ENCODE peak calls at places on chromosomes 1 and 21, in nine cellular contexts. X is Calu3, J is RWPE1, G is GM23338, F is foreskin fibroblast, O is AG10803, H is cardiac fibroblast, K is brain microvascular endothelial cell, T is GM12865. W is an unnamed sample.

GRCh38 chr1:37156646-37157045 is 122.3 kb upstream of the GRIK3 start:
- DNase-seq in X (no peak), J (no peak), G (no peak), F (no peak), O (no peak), H (no peak), K (no peak), T (no peak), W (no peak)

GRCh38 chr1:5992814-5993552 is 758 bp upstream of the NPHP4 start:
- DNase-seq in X (no peak), J (peak; percentile 46), G (peak; percentile 57), F (peak; percentile 38), O (no peak), H (no peak), K (no peak), T (peak; percentile 32), W (no peak)

GRCh38 chr1:9628541-9629444 is 22.7 kb upstream of the PIK3CD start:
- DNase-seq in X (no peak), J (no peak), G (no peak), F (no peak), O (no peak), H (no peak), K (no peak), T (peak; percentile 89), W (no peak)

GRCh38 chr21:36065497-36066036 is 4.3 kb upstream of the CBR1 start:
- DNase-seq in X (no peak), J (peak; percentile 46), G (no peak), F (peak; percentile 79), O (peak; percentile 60), H (peak; percentile 84), K (peak; percentile 36), T (peak; percentile 12), W (peak; percentile 57)

GRCh38 chr1:53548031-53548491 is 88.9 kb downstream of the DMRTB1 start:
- DNase-seq in X (no peak), J (no peak), G (no peak), F (no peak), O (no peak), H (no peak), K (no peak), T (no peak), W (no peak)

GRCh38 chr1:156001021-156001681 is 19.6 kb downstream of the SSR2 start:
- DNase-seq in X (no peak), J (no peak), G (no peak), F (no peak), O (no peak), H (no peak), K (no peak), T (no peak), W (no peak)

GRCh38 chr1:113946668-113947387 is 17.7 kb downstream of the HIPK1 start:
- DNase-seq in X (no peak), J (no peak), G (no peak), F (no peak), O (no peak), H (no peak), K (peak; percentile 4), T (no peak), W (no peak)

GRCh38 chr21:14120091-14120734 is 90.5 kb downstream of the LIPI start:
- DNase-seq in X (no peak), J (peak; percentile 6), G (peak; percentile 82), F (no peak), O (peak; percentile 12), H (peak; percentile 37), K (no peak), T (peak; percentile 75), W (peak; percentile 68)

GRCh38 chr1:175152006-175152652 is 40.4 kb downstream of the KIAA0040 start:
- DNase-seq in X (peak; percentile 80), J (peak; percentile 64), G (peak; percentile 92), F (peak; percentile 66), O (peak; percentile 33), H (peak; percentile 49), K (peak; percentile 22), T (peak; percentile 73), W (peak; percentile 60)

GRCh38 chr1:159798893-159799292 is 3.3 kb upstream of the FCRL6 start:
- DNase-seq in X (peak; percentile 71), J (peak; percentile 69), G (peak; percentile 95), F (peak; percentile 88), O (peak; percentile 87), H (peak; percentile 91), K (peak; percentile 71), T (peak; percentile 67), W (peak; percentile 78)

GRCh38 chr1:238619652-238620051 is 728.9 kb upstream of the ZP4 start:
- DNase-seq in X (no peak), J (no peak), G (no peak), F (no peak), O (no peak), H (peak; percentile 14), K (no peak), T (no peak), W (no peak)

GRCh38 chr1:110375490-110375889 is 15.3 kb downstream of the SLC16A4 start:
- DNase-seq in X (no peak), J (no peak), G (no peak), F (peak; percentile 61), O (peak; percentile 24), H (peak; percentile 48), K (no peak), T (no peak), W (no peak)

GRCh38 chr1:81391100-81391828 is 409.5 kb upstream of the ADGRL2 start:
- DNase-seq in X (no peak), J (no peak), G (no peak), F (peak; percentile 23), O (no peak), H (no peak), K (no peak), T (no peak), W (no peak)

GRCh38 chr21:45350206-45350854 is 54.6 kb upstream of the COL18A1 start:
- DNase-seq in X (no peak), J (no peak), G (no peak), F (no peak), O (no peak), H (no peak), K (no peak), T (no peak), W (no peak)

GRCh38 chr1:13451399-13451965 is 41.2 kb downstream of the PRAMEF20 start:
- DNase-seq in X (no peak), J (peak; percentile 12), G (no peak), F (no peak), O (no peak), H (no peak), K (no peak), T (no peak), W (no peak)

GRCh38 chr1:30532621-30533020 is 190.8 kb downstream of the MATN1 start:
- DNase-seq in X (no peak), J (no peak), G (no peak), F (no peak), O (no peak), H (no peak), K (no peak), T (no peak), W (no peak)

GRCh38 chr1:56798053-56798471 is 21.1 kb downstream of the FYB2 start:
- DNase-seq in X (no peak), J (peak; percentile 16), G (peak; percentile 65), F (peak; percentile 51), O (peak; percentile 53), H (peak; percentile 65), K (peak; percentile 54), T (no peak), W (no peak)

GRCh38 chr1:246121533-246121932 is 385.5 kb downstream of the SMYD3 start:
- DNase-seq in X (no peak), J (no peak), G (no peak), F (peak; percentile 63), O (no peak), H (peak; percentile 30), K (no peak), T (no peak), W (no peak)

GRCh38 chr1:54475357-54476230 is 69.4 kb upstream of the SSBP3 start:
- DNase-seq in X (no peak), J (no peak), G (peak; percentile 81), F (no peak), O (no peak), H (no peak), K (no peak), T (no peak), W (no peak)

GRCh38 chr1:171032822-171033702 is 57.6 kb upstream of the FMO3 start:
- DNase-seq in X (no peak), J (no peak), G (peak; percentile 51), F (no peak), O (no peak), H (no peak), K (no peak), T (no peak), W (no peak)

GRCh38 chr1:62588000-62588399 is 9.3 kb upstream of the ANGPTL3 start:
- DNase-seq in X (no peak), J (no peak), G (no peak), F (no peak), O (no peak), H (peak; percentile 31), K (no peak), T (no peak), W (no peak)

GRCh38 chr1:234934611-234935033 is 194.0 kb downstream of the TOMM20 start:
- DNase-seq in X (no peak), J (no peak), G (no peak), F (peak; percentile 67), O (peak; percentile 29), H (peak; percentile 91), K (peak; percentile 80), T (no peak), W (no peak)

GRCh38 chr1:67850611-67851075 is 17.4 kb upstream of the GNG12 start:
- DNase-seq in X (peak; percentile 88), J (peak; percentile 86), G (no peak), F (peak; percentile 94), O (peak; percentile 73), H (peak; percentile 93), K (peak; percentile 91), T (no peak), W (peak; percentile 93)
- TF ChIP-seq CTCF in X (no peak), J (no peak), G (no peak), F (no peak), O (no peak), H (no peak), K (no peak), T (no peak), W (no peak)

DNA sequence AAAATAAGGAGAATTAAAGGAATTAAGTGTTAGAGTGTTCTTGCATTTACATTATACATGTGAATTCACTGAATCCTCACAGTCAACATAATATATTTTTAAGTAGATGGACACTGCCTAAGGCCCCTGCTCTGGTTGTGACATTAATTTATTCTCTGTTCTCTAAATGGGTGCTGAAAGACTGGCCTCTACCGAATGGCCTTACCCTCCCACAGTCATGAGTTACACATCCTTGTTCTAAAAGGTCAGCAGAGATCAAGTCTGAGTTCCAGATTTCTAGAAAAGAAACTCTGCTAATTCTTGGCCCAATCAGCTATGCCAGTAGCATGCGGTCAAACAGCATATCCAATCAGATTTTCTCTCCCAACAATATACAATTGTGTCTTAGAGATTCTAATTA is 193.2 kb downstream of the TM2D1 start:
- DNase-seq in X (no peak), J (no peak), G (no peak), F (no peak), O (no peak), H (no peak), K (no peak), T (no peak), W (no peak)
- TF ChIP-seq CTCF in X (no peak), J (no peak), G (no peak), F (no peak), O (no peak), H (no peak), K (no peak), T (no peak), W (no peak)

GRCh38 chr1:241311056-241311746 is 45.8 kb downstream of the RGS7 start:
- DNase-seq in X (no peak), J (no peak), G (peak; percentile 16), F (peak; percentile 38), O (no peak), H (peak; percentile 63), K (no peak), T (no peak), W (no peak)
- TF ChIP-seq CTCF in X (no peak), J (no peak), G (no peak), F (no peak), O (no peak), H (peak; percentile 37), K (peak; percentile 22), T (no peak), W (no peak)

GRCh38 chr1:161440312-161440894 is 64.9 kb upstream of the FCGR2A start:
- DNase-seq in X (peak; percentile 87), J (peak; percentile 69), G (peak; percentile 89), F (peak; percentile 75), O (peak; percentile 60), H (peak; percentile 75), K (no peak), T (peak; percentile 90), W (peak; percentile 44)
- TF ChIP-seq CTCF in X (peak; percentile 67), J (peak; percentile 71), G (peak; percentile 57), F (peak; percentile 50), O (peak; percentile 42), H (peak; percentile 38), K (peak; percentile 61), T (peak; percentile 74), W (peak; percentile 40)